ENCODE peak calls at places on chromosomes 5 and 9, in six cellular contexts. One of them, this sample, is unnamed.

GRCh38 chr9:114869845-114870244 is 60.5 kb downstream of the TNFSF8 start:
- DNase-seq in ovary: no peak
- DNase-seq in sigmoid colon: no peak
- DNase-seq in Peyer's patch: peak; percentile 66
- DNase-seq in tibial nerve: no peak
- DNase-seq in suprapubic skin: no peak
- DNase-seq in this sample: no peak

GRCh38 chr5:163506726-163507125 is 1.3 kb downstream of the MAT2B start:
- DNase-seq in ovary: no peak
- DNase-seq in sigmoid colon: no peak
- DNase-seq in Peyer's patch: no peak
- DNase-seq in tibial nerve: no peak
- DNase-seq in suprapubic skin: no peak
- DNase-seq in this sample: no peak

GRCh38 chr9:36903541-36904435 is 130.3 kb downstream of the PAX5 start:
- DNase-seq in ovary: no peak
- DNase-seq in sigmoid colon: no peak
- DNase-seq in Peyer's patch: no peak
- DNase-seq in tibial nerve: no peak
- DNase-seq in suprapubic skin: peak; percentile 38
- DNase-seq in this sample: no peak

GRCh38 chr9:90830051-90830450 is 28.4 kb downstream of the SYK start:
- DNase-seq in ovary: no peak
- DNase-seq in sigmoid colon: no peak
- DNase-seq in Peyer's patch: peak; percentile 46
- DNase-seq in tibial nerve: no peak
- DNase-seq in suprapubic skin: no peak
- DNase-seq in this sample: no peak

GRCh38 chr5:135450328-135450727 is 1.8 kb downstream of the TIFAB start:
- DNase-seq in ovary: no peak
- DNase-seq in sigmoid colon: peak; percentile 19
- DNase-seq in Peyer's patch: peak; percentile 25
- DNase-seq in tibial nerve: no peak
- DNase-seq in suprapubic skin: peak; percentile 37
- DNase-seq in this sample: no peak

GRCh38 chr9:13550519-13550918 is 271.0 kb upstream of the MPDZ start:
- DNase-seq in ovary: no peak
- DNase-seq in sigmoid colon: no peak
- DNase-seq in Peyer's patch: no peak
- DNase-seq in tibial nerve: no peak
- DNase-seq in suprapubic skin: no peak
- DNase-seq in this sample: no peak

GRCh38 chr9:28774433-28775029 is 1201.2 kb upstream of the C9orf72 start:
- DNase-seq in ovary: no peak
- DNase-seq in sigmoid colon: no peak
- DNase-seq in Peyer's patch: no peak
- DNase-seq in tibial nerve: no peak
- DNase-seq in suprapubic skin: no peak
- DNase-seq in this sample: no peak

GRCh38 chr5:16809816-16810502 is 126.1 kb downstream of the MYO10 start:
- DNase-seq in ovary: peak; percentile 54
- DNase-seq in sigmoid colon: no peak
- DNase-seq in Peyer's patch: no peak
- DNase-seq in tibial nerve: peak; percentile 31
- DNase-seq in suprapubic skin: no peak
- DNase-seq in this sample: peak; percentile 79

GRCh38 chr5:36728697-36729543 is 122.5 kb downstream of the SLC1A3 start:
- DNase-seq in ovary: no peak
- DNase-seq in sigmoid colon: no peak
- DNase-seq in Peyer's patch: no peak
- DNase-seq in tibial nerve: peak; percentile 15
- DNase-seq in suprapubic skin: no peak
- DNase-seq in this sample: peak; percentile 23

GRCh38 chr9:31916591-31917223 is 467.7 kb upstream of the ACO1 start:
- DNase-seq in ovary: no peak
- DNase-seq in sigmoid colon: no peak
- DNase-seq in Peyer's patch: no peak
- DNase-seq in tibial nerve: no peak
- DNase-seq in suprapubic skin: no peak
- DNase-seq in this sample: no peak

GRCh38 chr9:23820731-23821399 is 5.2 kb downstream of the ELAVL2 start:
- DNase-seq in ovary: no peak
- DNase-seq in sigmoid colon: no peak
- DNase-seq in Peyer's patch: no peak
- DNase-seq in tibial nerve: no peak
- DNase-seq in suprapubic skin: no peak
- DNase-seq in this sample: peak; percentile 33

GRCh38 chr9:133154097-133154989 is 9.4 kb downstream of the GBGT1 start:
- DNase-seq in ovary: peak; percentile 16
- DNase-seq in sigmoid colon: peak; percentile 43
- DNase-seq in Peyer's patch: no peak
- DNase-seq in tibial nerve: no peak
- DNase-seq in suprapubic skin: no peak
- DNase-seq in this sample: no peak

GRCh38 chr9:10612649-10613398 is at the start of gene PTPRD:
- DNase-seq in ovary: no peak
- DNase-seq in sigmoid colon: no peak
- DNase-seq in Peyer's patch: no peak
- DNase-seq in tibial nerve: no peak
- DNase-seq in suprapubic skin: no peak
- DNase-seq in this sample: peak; percentile 44

GRCh38 chr9:98342103-98342818 is 86.8 kb upstream of the TBC1D2 start:
- DNase-seq in ovary: no peak
- DNase-seq in sigmoid colon: no peak
- DNase-seq in Peyer's patch: no peak
- DNase-seq in tibial nerve: no peak
- DNase-seq in suprapubic skin: no peak
- DNase-seq in this sample: no peak

GRCh38 chr9:2018764-2019548 is 3.8 kb downstream of the SMARCA2 start:
- DNase-seq in ovary: no peak
- DNase-seq in sigmoid colon: no peak
- DNase-seq in Peyer's patch: no peak
- DNase-seq in tibial nerve: no peak
- DNase-seq in suprapubic skin: no peak
- DNase-seq in this sample: peak; percentile 31

GRCh38 chr5:15604986-15605385 is 105.0 kb downstream of the FBXL7 start:
- DNase-seq in ovary: no peak
- DNase-seq in sigmoid colon: no peak
- DNase-seq in Peyer's patch: no peak
- DNase-seq in tibial nerve: no peak
- DNase-seq in suprapubic skin: no peak
- DNase-seq in this sample: no peak

GRCh38 chr9:751137-752051 is 90.1 kb upstream of the DMRT1 start:
- DNase-seq in ovary: no peak
- DNase-seq in sigmoid colon: no peak
- DNase-seq in Peyer's patch: no peak
- DNase-seq in tibial nerve: no peak
- DNase-seq in suprapubic skin: no peak
- DNase-seq in this sample: no peak

GRCh38 chr5:124743534-124744169 is 2.8 kb downstream of the ZNF608 start:
- DNase-seq in ovary: no peak
- DNase-seq in sigmoid colon: no peak
- DNase-seq in Peyer's patch: peak; percentile 79
- DNase-seq in tibial nerve: no peak
- DNase-seq in suprapubic skin: no peak
- DNase-seq in this sample: no peak

GRCh38 chr5:151034422-151035379 is 14.3 kb downstream of the GPX3 start:
- DNase-seq in ovary: no peak
- DNase-seq in sigmoid colon: no peak
- DNase-seq in Peyer's patch: no peak
- DNase-seq in tibial nerve: no peak
- DNase-seq in suprapubic skin: no peak
- DNase-seq in this sample: no peak

GRCh38 chr9:120383999-120384924 is 195.7 kb downstream of the CDK5RAP2 start:
- DNase-seq in ovary: no peak
- DNase-seq in sigmoid colon: peak; percentile 52
- DNase-seq in Peyer's patch: no peak
- DNase-seq in tibial nerve: no peak
- DNase-seq in suprapubic skin: no peak
- DNase-seq in this sample: no peak

GRCh38 chr5:176943816-176944215 is 44.7 kb upstream of the HK3 start:
- DNase-seq in ovary: no peak
- DNase-seq in sigmoid colon: no peak
- DNase-seq in Peyer's patch: no peak
- DNase-seq in tibial nerve: no peak
- DNase-seq in suprapubic skin: no peak
- DNase-seq in this sample: no peak

GRCh38 chr9:91516061-91516460 is 92.4 kb upstream of the NFIL3 start:
- DNase-seq in ovary: no peak
- DNase-seq in sigmoid colon: no peak
- DNase-seq in Peyer's patch: no peak
- DNase-seq in tibial nerve: no peak
- DNase-seq in suprapubic skin: no peak
- DNase-seq in this sample: no peak

GRCh38 chr9:29966247-29966646 is 2393.0 kb upstream of the C9orf72 start:
- DNase-seq in ovary: no peak
- DNase-seq in sigmoid colon: no peak
- DNase-seq in Peyer's patch: no peak
- DNase-seq in tibial nerve: no peak
- DNase-seq in suprapubic skin: no peak
- DNase-seq in this sample: no peak

GRCh38 chr9:122374885-122375420 is 4.1 kb downstream of the PTGS1 start:
- DNase-seq in ovary: peak; percentile 76
- DNase-seq in sigmoid colon: peak; percentile 95
- DNase-seq in Peyer's patch: peak; percentile 62
- DNase-seq in tibial nerve: peak; percentile 58
- DNase-seq in suprapubic skin: peak; percentile 80
- DNase-seq in this sample: peak; percentile 75

GRCh38 chr5:140174472-140175366 is at the start of gene CYSTM1:
- DNase-seq in ovary: peak; percentile 98
- DNase-seq in sigmoid colon: peak; percentile 99
- DNase-seq in Peyer's patch: peak; percentile 99
- DNase-seq in tibial nerve: peak; percentile 94
- DNase-seq in suprapubic skin: peak; percentile 98
- DNase-seq in this sample: peak; percentile 98

GRCh38 chr5:115363879-115364278 is 67.4 kb upstream of the CCDC112 start:
- DNase-seq in ovary: no peak
- DNase-seq in sigmoid colon: no peak
- DNase-seq in Peyer's patch: no peak
- DNase-seq in tibial nerve: no peak
- DNase-seq in suprapubic skin: no peak
- DNase-seq in this sample: no peak

DNA sequence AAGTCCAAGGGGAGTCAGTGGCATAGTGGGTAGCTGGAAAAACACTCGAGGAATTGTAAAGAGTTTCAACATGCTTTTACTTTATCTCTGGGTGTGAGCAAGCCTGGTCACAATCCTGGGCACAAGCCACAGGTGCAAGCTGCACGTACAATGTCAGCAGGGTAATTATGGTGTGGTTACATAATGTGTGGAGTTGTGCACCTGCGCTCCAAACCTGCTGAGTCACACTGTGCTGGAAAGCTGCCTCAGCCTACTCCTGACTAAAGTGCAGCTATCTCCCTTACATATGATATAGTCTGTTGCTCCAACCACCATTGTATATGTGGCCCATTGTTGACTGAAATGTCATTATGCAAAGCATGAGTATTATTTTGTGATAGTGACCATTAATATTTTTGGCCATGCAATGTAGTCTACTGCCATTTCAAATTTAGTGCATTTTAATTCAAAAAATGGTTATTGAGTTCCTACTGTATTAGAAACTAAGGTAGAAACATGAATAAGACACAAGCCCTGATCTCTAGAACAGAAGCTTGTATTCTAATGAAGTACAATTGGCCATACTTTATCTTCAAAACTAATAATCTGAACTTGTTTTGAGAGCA is 160.9 kb upstream of the SLC30A5 start:
- DNase-seq in ovary: no peak
- DNase-seq in sigmoid colon: no peak
- DNase-seq in Peyer's patch: no peak
- DNase-seq in tibial nerve: no peak
- DNase-seq in suprapubic skin: no peak
- DNase-seq in this sample: peak; percentile 49
- H3K9me3 ChIP-seq in ovary: no peaks in the 10 kb centered on the region
- H3K9me3 ChIP-seq in sigmoid colon: no peaks in the 10 kb centered on the region
- H3K9me3 ChIP-seq in Peyer's patch: no peaks in the 10 kb centered on the region
- H3K9me3 ChIP-seq in tibial nerve: no peaks in the 10 kb centered on the region
- H3K9me3 ChIP-seq in suprapubic skin: no peaks in the 10 kb centered on the region
- H3K9me3 ChIP-seq in this sample: no peaks in the 10 kb centered on the region

GRCh38 chr5:178072749-178073148 is 40.6 kb upstream of the N4BP3 start:
- DNase-seq in ovary: no peak
- DNase-seq in sigmoid colon: no peak
- DNase-seq in Peyer's patch: no peak
- DNase-seq in tibial nerve: no peak
- DNase-seq in suprapubic skin: no peak
- DNase-seq in this sample: no peak
- H3K4me1 ChIP-seq in ovary: no peaks in the 10 kb centered on the region
- H3K4me1 ChIP-seq in sigmoid colon: no peaks in the 10 kb centered on the region
- H3K4me1 ChIP-seq in Peyer's patch: no peaks in the 10 kb centered on the region
- H3K4me1 ChIP-seq in tibial nerve: no peaks in the 10 kb centered on the region
- H3K4me1 ChIP-seq in suprapubic skin: no peaks in the 10 kb centered on the region
- H3K4me1 ChIP-seq in this sample: no peaks in the 10 kb centered on the region

DNA sequence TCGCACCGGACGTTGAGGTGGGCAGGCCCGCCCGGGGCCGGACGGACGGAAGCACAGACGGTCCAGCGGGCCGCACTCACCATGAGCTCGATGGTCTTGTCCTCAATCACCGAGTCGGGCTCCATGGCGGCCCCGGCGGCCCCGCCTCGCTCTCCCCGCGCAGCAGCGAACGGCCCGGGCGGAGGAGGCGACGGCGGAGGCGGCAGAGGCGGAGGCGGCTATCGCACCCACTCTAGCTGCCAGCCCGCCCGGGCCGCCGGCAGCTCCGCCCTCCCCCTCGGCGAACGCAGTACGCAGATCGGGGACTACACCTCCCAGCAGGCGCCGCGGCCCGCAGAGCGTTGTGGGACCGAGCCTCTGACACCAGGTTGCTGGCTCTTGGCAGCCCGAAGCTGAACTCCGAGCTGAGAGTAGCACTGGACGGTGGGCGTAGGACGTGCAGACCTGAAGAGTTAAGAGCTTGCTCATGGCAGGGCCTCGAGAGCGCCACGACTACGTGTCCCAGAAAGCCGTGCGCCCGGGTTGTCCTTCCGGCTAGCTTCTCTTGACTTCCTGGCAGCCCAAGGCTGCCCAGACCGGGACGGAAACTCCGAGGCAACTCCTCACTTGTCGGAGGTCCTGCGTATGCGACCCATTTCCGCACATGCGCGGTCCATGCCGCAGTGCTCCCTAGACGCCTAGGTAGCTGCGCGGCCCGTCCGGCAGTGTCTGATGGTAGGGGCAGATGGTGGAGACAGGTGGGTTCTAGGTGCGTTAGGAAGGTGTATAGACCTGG is at the start of gene FBXW11:
- DNase-seq in ovary: peak; percentile 95
- DNase-seq in sigmoid colon: peak; percentile 99
- DNase-seq in Peyer's patch: peak; percentile 99
- DNase-seq in tibial nerve: peak; percentile 87
- DNase-seq in suprapubic skin: peak; percentile 97
- DNase-seq in this sample: peak; percentile 98
- TF ChIP-seq POLR2A in ovary: peak; percentile 81
- TF ChIP-seq POLR2A in sigmoid colon: peak; percentile 77
- TF ChIP-seq POLR2A in Peyer's patch: peak; percentile 72
- TF ChIP-seq POLR2A in tibial nerve: peak; percentile 50
- TF ChIP-seq POLR2A in suprapubic skin: peak; percentile 56
- TF ChIP-seq POLR2A in this sample: peak; percentile 72

DNA sequence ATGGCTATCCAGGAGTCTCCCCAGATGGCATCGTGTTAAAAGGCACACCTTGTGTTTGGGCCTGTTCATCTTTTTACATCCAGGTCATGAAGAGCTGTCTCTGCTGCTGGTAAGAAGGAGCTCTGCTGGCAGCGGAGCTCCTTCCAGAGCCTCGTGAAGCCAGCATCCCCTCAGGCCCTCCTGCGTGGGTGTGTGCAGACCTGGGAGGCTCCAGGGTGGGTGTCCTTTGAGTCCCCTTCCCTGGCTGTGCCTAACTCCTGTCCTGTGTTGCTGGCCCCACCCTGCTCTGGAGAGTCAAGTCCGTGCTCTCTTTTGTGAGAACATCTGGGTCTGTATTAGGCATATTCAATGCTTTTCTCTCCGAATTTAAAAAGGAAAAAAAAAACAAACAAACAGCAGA is 149.6 kb upstream of the IRX2 start:
- DNase-seq in ovary: no peak
- DNase-seq in sigmoid colon: no peak
- DNase-seq in Peyer's patch: no peak
- DNase-seq in tibial nerve: no peak
- DNase-seq in suprapubic skin: peak; percentile 32
- DNase-seq in this sample: no peak
- H3K9me3 ChIP-seq in ovary: no peaks in the 10 kb centered on the region
- H3K9me3 ChIP-seq in sigmoid colon: no peaks in the 10 kb centered on the region
- H3K9me3 ChIP-seq in Peyer's patch: no peaks in the 10 kb centered on the region
- H3K9me3 ChIP-seq in tibial nerve: no peaks in the 10 kb centered on the region
- H3K9me3 ChIP-seq in suprapubic skin: no peaks in the 10 kb centered on the region
- H3K9me3 ChIP-seq in this sample: no peaks in the 10 kb centered on the region